ENCODE peak calls at places on chromosome 1, in six cellular contexts. One of them, this sample, is unnamed.

GRCh38 chr1:211616231-211617031 is 37.5 kb upstream of the SLC30A1 start:
- DNase-seq in NCI-H1092: no peak
- DNase-seq in transverse colon: no peak
- DNase-seq in fibroblast of gingiva: peak; percentile 42
- DNase-seq in choroid plexus epithelial cell: no peak
- DNase-seq in frontal cortex: no peak
- DNase-seq in this sample: no peak

GRCh38 chr1:93665015-93665414 is 16.6 kb downstream of the BCAR3 start:
- DNase-seq in NCI-H1092: no peak
- DNase-seq in transverse colon: no peak
- DNase-seq in fibroblast of gingiva: no peak
- DNase-seq in choroid plexus epithelial cell: no peak
- DNase-seq in frontal cortex: no peak
- DNase-seq in this sample: no peak

GRCh38 chr1:100606438-100606837 is 68.5 kb downstream of the GPR88 start:
- DNase-seq in NCI-H1092: no peak
- DNase-seq in transverse colon: peak; percentile 17
- DNase-seq in fibroblast of gingiva: peak; percentile 73
- DNase-seq in choroid plexus epithelial cell: peak; percentile 89
- DNase-seq in frontal cortex: no peak
- DNase-seq in this sample: peak; percentile 75

GRCh38 chr1:198205021-198205684 is 48.4 kb downstream of the NEK7 start:
- DNase-seq in NCI-H1092: no peak
- DNase-seq in transverse colon: no peak
- DNase-seq in fibroblast of gingiva: peak; percentile 25
- DNase-seq in choroid plexus epithelial cell: no peak
- DNase-seq in frontal cortex: no peak
- DNase-seq in this sample: no peak

GRCh38 chr1:8487249-8487648 is 169.3 kb downstream of the SLC45A1 start:
- DNase-seq in NCI-H1092: no peak
- DNase-seq in transverse colon: no peak
- DNase-seq in fibroblast of gingiva: no peak
- DNase-seq in choroid plexus epithelial cell: no peak
- DNase-seq in frontal cortex: no peak
- DNase-seq in this sample: no peak

GRCh38 chr1:157580179-157580827 is 17.6 kb downstream of the FCRL4 start:
- DNase-seq in NCI-H1092: peak; percentile 36
- DNase-seq in transverse colon: peak; percentile 24
- DNase-seq in fibroblast of gingiva: peak; percentile 21
- DNase-seq in choroid plexus epithelial cell: peak; percentile 74
- DNase-seq in frontal cortex: no peak
- DNase-seq in this sample: peak; percentile 53

GRCh38 chr1:15799928-15800835 is 7.3 kb downstream of the UQCRHL start:
- DNase-seq in NCI-H1092: no peak
- DNase-seq in transverse colon: peak; percentile 92
- DNase-seq in fibroblast of gingiva: peak; percentile 89
- DNase-seq in choroid plexus epithelial cell: peak; percentile 40
- DNase-seq in frontal cortex: no peak
- DNase-seq in this sample: peak; percentile 60

GRCh38 chr1:73673980-73674379 is 524.0 kb downstream of the LRRIQ3 start:
- DNase-seq in NCI-H1092: no peak
- DNase-seq in transverse colon: no peak
- DNase-seq in fibroblast of gingiva: no peak
- DNase-seq in choroid plexus epithelial cell: no peak
- DNase-seq in frontal cortex: no peak
- DNase-seq in this sample: peak; percentile 5